ENCODE peak calls at places on chromosomes 11 and 22, in four cellular contexts. One of them, this sample, is unnamed.

GRCh38 chr11:118126082-118126838 is 26.4 kb downstream of the SCN4B start:
- DNase-seq in effector memory CD4-positive, alpha-beta T cell: no peak
- DNase-seq in CD4-positive, CD25-positive, alpha-beta regulatory T cell: no peak
- DNase-seq in IMR-90: no peak
- DNase-seq in this sample: no peak

GRCh38 chr11:33701831-33702230 is 1.2 kb upstream of the C11orf91 start:
- DNase-seq in effector memory CD4-positive, alpha-beta T cell: no peak
- DNase-seq in CD4-positive, CD25-positive, alpha-beta regulatory T cell: no peak
- DNase-seq in IMR-90: peak; percentile 92
- DNase-seq in this sample: no peak

GRCh38 chr11:14638561-14638960 is 5.0 kb upstream of the PDE3B start:
- DNase-seq in CD4-positive, CD25-positive, alpha-beta regulatory T cell: no peak
- DNase-seq in effector memory CD4-positive, alpha-beta T cell: no peak
- DNase-seq in IMR-90: no peak
- DNase-seq in this sample: no peak

GRCh38 chr11:3021125-3021524 is 29.0 kb upstream of the NAP1L4 start:
- DNase-seq in IMR-90: peak; percentile 16
- DNase-seq in CD4-positive, CD25-positive, alpha-beta regulatory T cell: peak; percentile 53
- DNase-seq in effector memory CD4-positive, alpha-beta T cell: no peak
- DNase-seq in this sample: no peak

GRCh38 chr11:95563859-95564258 is 225.7 kb downstream of the FAM76B start:
- DNase-seq in effector memory CD4-positive, alpha-beta T cell: no peak
- DNase-seq in CD4-positive, CD25-positive, alpha-beta regulatory T cell: no peak
- DNase-seq in IMR-90: no peak
- DNase-seq in this sample: no peak

GRCh38 chr11:34731596-34731995 is 110.7 kb downstream of the EHF start:
- DNase-seq in effector memory CD4-positive, alpha-beta T cell: no peak
- DNase-seq in CD4-positive, CD25-positive, alpha-beta regulatory T cell: no peak
- DNase-seq in IMR-90: no peak
- DNase-seq in this sample: no peak

GRCh38 chr22:22037740-22038139 is 55.2 kb upstream of the TOP3B start:
- DNase-seq in IMR-90: peak; percentile 91
- DNase-seq in CD4-positive, CD25-positive, alpha-beta regulatory T cell: no peak
- DNase-seq in effector memory CD4-positive, alpha-beta T cell: no peak
- DNase-seq in this sample: no peak

GRCh38 chr11:109902764-109903436 is 190.3 kb upstream of the ZC3H12C start:
- DNase-seq in IMR-90: no peak
- DNase-seq in effector memory CD4-positive, alpha-beta T cell: no peak
- DNase-seq in CD4-positive, CD25-positive, alpha-beta regulatory T cell: no peak
- DNase-seq in this sample: no peak

GRCh38 chr11:103624708-103625623 is 411.5 kb upstream of the DDI1 start:
- DNase-seq in CD4-positive, CD25-positive, alpha-beta regulatory T cell: no peak
- DNase-seq in IMR-90: peak; percentile 98
- DNase-seq in effector memory CD4-positive, alpha-beta T cell: no peak
- DNase-seq in this sample: no peak

GRCh38 chr11:40421187-40421586 is 1038.3 kb downstream of the LRRC4C start:
- DNase-seq in IMR-90: no peak
- DNase-seq in CD4-positive, CD25-positive, alpha-beta regulatory T cell: no peak
- DNase-seq in effector memory CD4-positive, alpha-beta T cell: no peak
- DNase-seq in this sample: no peak

GRCh38 chr22:33831207-33831606 is 89.1 kb downstream of the LARGE1 start:
- DNase-seq in IMR-90: no peak
- DNase-seq in CD4-positive, CD25-positive, alpha-beta regulatory T cell: no peak
- DNase-seq in effector memory CD4-positive, alpha-beta T cell: no peak
- DNase-seq in this sample: no peak

GRCh38 chr11:94845622-94846021 is 77.5 kb downstream of the AMOTL1 start:
- DNase-seq in CD4-positive, CD25-positive, alpha-beta regulatory T cell: no peak
- DNase-seq in effector memory CD4-positive, alpha-beta T cell: no peak
- DNase-seq in IMR-90: peak; percentile 89
- DNase-seq in this sample: no peak

GRCh38 chr11:117722074-117722473 is 74.9 kb downstream of the DSCAML1 start:
- DNase-seq in CD4-positive, CD25-positive, alpha-beta regulatory T cell: no peak
- DNase-seq in effector memory CD4-positive, alpha-beta T cell: no peak
- DNase-seq in IMR-90: no peak
- DNase-seq in this sample: no peak

GRCh38 chr22:39718206-39718605 is 147.7 kb downstream of the CACNA1I start:
- DNase-seq in effector memory CD4-positive, alpha-beta T cell: no peak
- DNase-seq in IMR-90: no peak
- DNase-seq in CD4-positive, CD25-positive, alpha-beta regulatory T cell: no peak
- DNase-seq in this sample: no peak

GRCh38 chr22:42356547-42356946 is 75.7 kb downstream of the NFAM1 start:
- DNase-seq in IMR-90: no peak
- DNase-seq in CD4-positive, CD25-positive, alpha-beta regulatory T cell: no peak
- DNase-seq in effector memory CD4-positive, alpha-beta T cell: no peak
- DNase-seq in this sample: no peak

GRCh38 chr22:36435516-36436415 is 45.7 kb downstream of the TXN2 start:
- DNase-seq in IMR-90: no peak
- DNase-seq in effector memory CD4-positive, alpha-beta T cell: peak; percentile 70
- DNase-seq in CD4-positive, CD25-positive, alpha-beta regulatory T cell: peak; percentile 52
- DNase-seq in this sample: peak; percentile 85

GRCh38 chr11:76280151-76280881 is 74.0 kb upstream of the WNT11 start:
- DNase-seq in CD4-positive, CD25-positive, alpha-beta regulatory T cell: no peak
- DNase-seq in effector memory CD4-positive, alpha-beta T cell: no peak
- DNase-seq in IMR-90: no peak
- DNase-seq in this sample: no peak

GRCh38 chr11:88434333-88434976 is 96.9 kb upstream of the CTSC start:
- DNase-seq in CD4-positive, CD25-positive, alpha-beta regulatory T cell: no peak
- DNase-seq in effector memory CD4-positive, alpha-beta T cell: no peak
- DNase-seq in IMR-90: no peak
- DNase-seq in this sample: no peak

GRCh38 chr11:95680169-95680929 is 109.2 kb downstream of the FAM76B start:
- DNase-seq in CD4-positive, CD25-positive, alpha-beta regulatory T cell: no peak
- DNase-seq in IMR-90: peak; percentile 85
- DNase-seq in effector memory CD4-positive, alpha-beta T cell: no peak
- DNase-seq in this sample: no peak

GRCh38 chr11:104152941-104153340 is 11.0 kb downstream of the PDGFD start:
- DNase-seq in CD4-positive, CD25-positive, alpha-beta regulatory T cell: no peak
- DNase-seq in IMR-90: no peak
- DNase-seq in effector memory CD4-positive, alpha-beta T cell: no peak
- DNase-seq in this sample: no peak

GRCh38 chr11:86069408-86070086 is 663 bp upstream of the PICALM start:
- DNase-seq in CD4-positive, CD25-positive, alpha-beta regulatory T cell: no peak
- DNase-seq in effector memory CD4-positive, alpha-beta T cell: no peak
- DNase-seq in IMR-90: peak; percentile 97
- DNase-seq in this sample: no peak

GRCh38 chr11:61357894-61358239 is 3.8 kb downstream of the CYB561A3 start:
- DNase-seq in CD4-positive, CD25-positive, alpha-beta regulatory T cell: no peak
- DNase-seq in IMR-90: no peak
- DNase-seq in effector memory CD4-positive, alpha-beta T cell: no peak
- DNase-seq in this sample: no peak

GRCh38 chr11:76553554-76554476 is 109.0 kb downstream of the EMSY start:
- DNase-seq in effector memory CD4-positive, alpha-beta T cell: no peak
- DNase-seq in IMR-90: no peak
- DNase-seq in CD4-positive, CD25-positive, alpha-beta regulatory T cell: no peak
- DNase-seq in this sample: no peak

GRCh38 chr11:126158054-126158791 is 53.2 kb downstream of the RPUSD4 start:
- DNase-seq in CD4-positive, CD25-positive, alpha-beta regulatory T cell: no peak
- DNase-seq in IMR-90: no peak
- DNase-seq in effector memory CD4-positive, alpha-beta T cell: no peak
- DNase-seq in this sample: no peak

GRCh38 chr22:24497879-24498278 is 2.7 kb downstream of the UPB1 start:
- DNase-seq in IMR-90: no peak
- DNase-seq in effector memory CD4-positive, alpha-beta T cell: no peak
- DNase-seq in CD4-positive, CD25-positive, alpha-beta regulatory T cell: no peak
- DNase-seq in this sample: no peak

GRCh38 chr11:121610706-121611105 is 157.9 kb upstream of the SORL1-AS1 start:
- DNase-seq in CD4-positive, CD25-positive, alpha-beta regulatory T cell: no peak
- DNase-seq in effector memory CD4-positive, alpha-beta T cell: no peak
- DNase-seq in IMR-90: no peak
- DNase-seq in this sample: no peak

GRCh38 chr22:27152883-27153282 is 495.5 kb downstream of the MIAT start:
- DNase-seq in CD4-positive, CD25-positive, alpha-beta regulatory T cell: no peak
- DNase-seq in effector memory CD4-positive, alpha-beta T cell: no peak
- DNase-seq in IMR-90: no peak
- DNase-seq in this sample: no peak

GRCh38 chr22:40476341-40476740 is 105.9 kb downstream of the SGSM3 start:
- DNase-seq in IMR-90: no peak
- DNase-seq in CD4-positive, CD25-positive, alpha-beta regulatory T cell: no peak
- DNase-seq in effector memory CD4-positive, alpha-beta T cell: no peak
- DNase-seq in this sample: no peak

GRCh38 chr11:44943118-44943517 is 7.6 kb downstream of the TP53I11 start:
- DNase-seq in IMR-90: no peak
- DNase-seq in effector memory CD4-positive, alpha-beta T cell: no peak
- DNase-seq in CD4-positive, CD25-positive, alpha-beta regulatory T cell: no peak
- DNase-seq in this sample: no peak

GRCh38 chr11:115141715-115142114 is 362.5 kb downstream of the CADM1 start:
- DNase-seq in CD4-positive, CD25-positive, alpha-beta regulatory T cell: no peak
- DNase-seq in effector memory CD4-positive, alpha-beta T cell: no peak
- DNase-seq in IMR-90: no peak
- DNase-seq in this sample: no peak

GRCh38 chr11:105767945-105768344 is 158.1 kb downstream of the GRIA4 start:
- DNase-seq in effector memory CD4-positive, alpha-beta T cell: no peak
- DNase-seq in IMR-90: no peak
- DNase-seq in CD4-positive, CD25-positive, alpha-beta regulatory T cell: no peak
- DNase-seq in this sample: no peak

GRCh38 chr22:22196018-22196533 is 48.5 kb upstream of the VPREB1 start:
- DNase-seq in CD4-positive, CD25-positive, alpha-beta regulatory T cell: no peak
- DNase-seq in effector memory CD4-positive, alpha-beta T cell: no peak
- DNase-seq in IMR-90: no peak
- DNase-seq in this sample: no peak

GRCh38 chr11:33258631-33259184 is 1.5 kb downstream of the HIPK3 start:
- DNase-seq in effector memory CD4-positive, alpha-beta T cell: no peak
- DNase-seq in CD4-positive, CD25-positive, alpha-beta regulatory T cell: no peak
- DNase-seq in IMR-90: peak; percentile 56
- DNase-seq in this sample: no peak

GRCh38 chr11:68651208-68651984 is 32.9 kb upstream of the GAL start:
- DNase-seq in CD4-positive, CD25-positive, alpha-beta regulatory T cell: no peak
- DNase-seq in IMR-90: peak; percentile 11
- DNase-seq in effector memory CD4-positive, alpha-beta T cell: no peak
- DNase-seq in this sample: no peak

GRCh38 chr11:129106788-129107187 is 85.3 kb downstream of the ARHGAP32 start:
- DNase-seq in IMR-90: no peak
- DNase-seq in effector memory CD4-positive, alpha-beta T cell: no peak
- DNase-seq in CD4-positive, CD25-positive, alpha-beta regulatory T cell: no peak
- DNase-seq in this sample: no peak

DNA sequence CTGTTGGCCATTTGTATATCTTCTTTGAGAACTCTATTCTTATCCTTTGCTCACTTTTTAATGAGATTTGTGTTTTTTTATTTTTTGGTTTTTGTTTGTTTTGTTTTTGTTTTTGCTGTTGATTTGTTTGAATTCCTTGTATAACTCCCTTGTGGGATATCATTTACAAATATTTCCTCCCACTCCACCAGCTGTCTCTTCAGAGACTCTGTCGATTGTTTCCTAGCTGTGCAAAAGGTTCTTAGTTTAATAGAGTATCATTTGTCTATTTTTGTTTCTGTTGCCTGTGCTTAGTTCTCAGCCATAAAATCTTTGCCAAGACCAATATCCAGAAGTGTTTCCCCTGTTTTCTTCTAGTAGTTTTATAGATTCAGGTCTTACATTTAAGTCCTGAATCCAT is 82.4 kb downstream of the ARHGAP32 start:
- DNase-seq in CD4-positive, CD25-positive, alpha-beta regulatory T cell: no peak
- DNase-seq in effector memory CD4-positive, alpha-beta T cell: no peak
- DNase-seq in IMR-90: no peak
- DNase-seq in this sample: no peak
- H3K4me1 ChIP-seq in CD4-positive, CD25-positive, alpha-beta regulatory T cell: no peaks in the 10 kb centered on the region
- H3K4me1 ChIP-seq in effector memory CD4-positive, alpha-beta T cell: no peaks in the 10 kb centered on the region
- H3K4me1 ChIP-seq in IMR-90: no peaks in the 10 kb centered on the region
- H3K4me1 ChIP-seq in this sample: no peaks in the 10 kb centered on the region

GRCh38 chr11:67274768-67275605 is 8.7 kb downstream of the GRK2 start:
- DNase-seq in IMR-90: no peak
- DNase-seq in effector memory CD4-positive, alpha-beta T cell: no peak
- DNase-seq in CD4-positive, CD25-positive, alpha-beta regulatory T cell: no peak
- DNase-seq in this sample: no peak
- H3K4me3 ChIP-seq in IMR-90: no peak overlapping the region
- H3K4me3 ChIP-seq in effector memory CD4-positive, alpha-beta T cell: peak overlapping the region; percentile 14
- H3K4me3 ChIP-seq in CD4-positive, CD25-positive, alpha-beta regulatory T cell: no peak overlapping the region
- H3K4me3 ChIP-seq in this sample: no peak overlapping the region

GRCh38 chr22:47879346-47879745 is 1116.9 kb downstream of the TBC1D22A start:
- DNase-seq in CD4-positive, CD25-positive, alpha-beta regulatory T cell: no peak
- DNase-seq in effector memory CD4-positive, alpha-beta T cell: no peak
- DNase-seq in IMR-90: no peak
- DNase-seq in this sample: no peak

GRCh38 chr22:47872761-47873535 is 1110.5 kb downstream of the TBC1D22A start:
- DNase-seq in CD4-positive, CD25-positive, alpha-beta regulatory T cell: no peak
- DNase-seq in effector memory CD4-positive, alpha-beta T cell: no peak
- DNase-seq in IMR-90: no peak
- DNase-seq in this sample: no peak

GRCh38 chr22:47883757-47884156 is 1121.3 kb downstream of the TBC1D22A start:
- DNase-seq in CD4-positive, CD25-positive, alpha-beta regulatory T cell: no peak
- DNase-seq in IMR-90: no peak
- DNase-seq in effector memory CD4-positive, alpha-beta T cell: no peak
- DNase-seq in this sample: no peak

GRCh38 chr22:47884200-47884599 is 1121.8 kb downstream of the TBC1D22A start:
- DNase-seq in CD4-positive, CD25-positive, alpha-beta regulatory T cell: no peak
- DNase-seq in effector memory CD4-positive, alpha-beta T cell: no peak
- DNase-seq in IMR-90: no peak
- DNase-seq in this sample: no peak

GRCh38 chr22:47878460-47878859 is 1116.0 kb downstream of the TBC1D22A start:
- DNase-seq in IMR-90: no peak
- DNase-seq in CD4-positive, CD25-positive, alpha-beta regulatory T cell: no peak
- DNase-seq in effector memory CD4-positive, alpha-beta T cell: no peak
- DNase-seq in this sample: no peak
- H3K9me3 ChIP-seq in IMR-90: peaks cover 38% of the 10 kb centered on the region
- H3K9me3 ChIP-seq in CD4-positive, CD25-positive, alpha-beta regulatory T cell: no peaks in the 10 kb centered on the region
- H3K9me3 ChIP-seq in effector memory CD4-positive, alpha-beta T cell: no peaks in the 10 kb centered on the region
- H3K9me3 ChIP-seq in this sample: no peaks in the 10 kb centered on the region

GRCh38 chr11:65077466-65077865 is 6.4 kb downstream of the CDCA5 start:
- DNase-seq in IMR-90: peak; percentile 31
- DNase-seq in CD4-positive, CD25-positive, alpha-beta regulatory T cell: no peak
- DNase-seq in effector memory CD4-positive, alpha-beta T cell: no peak
- DNase-seq in this sample: no peak
- H3K4me1 ChIP-seq in IMR-90: no peaks in the 10 kb centered on the region
- H3K4me1 ChIP-seq in CD4-positive, CD25-positive, alpha-beta regulatory T cell: peaks cover 5% of the 10 kb centered on the region
- H3K4me1 ChIP-seq in effector memory CD4-positive, alpha-beta T cell: no peaks in the 10 kb centered on the region
- H3K4me1 ChIP-seq in this sample: peaks cover 4% of the 10 kb centered on the region